ENCODE peak calls at places on chromosomes 3 and 15, in seven cellular contexts. N is fibroblast of lung; D is stomach; R is ovary; F is CD4-positive, alpha-beta memory T cell; L is AG09309; Y is uterus. V is an unnamed sample.

GRCh38 chr15:66292261-66293084 is 895 bp upstream of the DIS3L start:
- DNase-seq in N (no peak), D (no peak), R (no peak), F (no peak), L (no peak), Y (no peak), V (no peak)

GRCh38 chr3:141383555-141384129 is 15.3 kb downstream of the ZBTB38 start:
- DNase-seq in N (peak; percentile 59), D (no peak), R (no peak), F (no peak), L (no peak), Y (no peak), V (no peak)

GRCh38 chr3:113210608-113211369 is 568 bp upstream of the BOC start:
- DNase-seq in N (peak; percentile 37), D (no peak), R (peak; percentile 69), F (no peak), L (no peak), Y (peak; percentile 57), V (no peak)

GRCh38 chr15:71743861-71744382 is 66.4 kb upstream of the NR2E3 start:
- DNase-seq in N (peak; percentile 28), D (peak; percentile 73), R (peak; percentile 68), F (peak; percentile 40), L (no peak), Y (peak; percentile 48), V (no peak)

GRCh38 chr3:124078978-124079911 is 87.3 kb upstream of the ROPN1 start:
- DNase-seq in N (peak; percentile 22), D (no peak), R (peak; percentile 22), F (no peak), L (no peak), Y (no peak), V (no peak)

GRCh38 chr3:186361612-186362408 is at the start of gene DGKG:
- DNase-seq in N (no peak), D (peak; percentile 58), R (peak; percentile 28), F (no peak), L (no peak), Y (peak; percentile 34), V (no peak)

GRCh38 chr3:127015282-127016042 is 32.5 kb downstream of the PLXNA1 start:
- DNase-seq in N (peak; percentile 9), D (no peak), R (no peak), F (no peak), L (no peak), Y (no peak), V (peak; percentile 50)

GRCh38 chr15:77032052-77032646 is 37.2 kb downstream of the PSTPIP1 start:
- DNase-seq in N (no peak), D (peak; percentile 24), R (peak; percentile 12), F (no peak), L (no peak), Y (peak; percentile 13), V (no peak)

GRCh38 chr15:40265355-40265754 is 17.5 kb downstream of the ANKRD63 start:
- DNase-seq in N (no peak), D (no peak), R (no peak), F (no peak), L (no peak), Y (no peak), V (no peak)

GRCh38 chr15:77541421-77542181 is 91.1 kb downstream of the LINGO1 start:
- DNase-seq in N (peak; percentile 32), D (peak; percentile 42), R (peak; percentile 45), F (no peak), L (no peak), Y (no peak), V (no peak)

GRCh38 chr15:67006089-67007065 is 59.0 kb upstream of the SMAD3 start:
- DNase-seq in N (no peak), D (no peak), R (no peak), F (no peak), L (no peak), Y (no peak), V (no peak)

GRCh38 chr15:101358895-101359294 is 63.8 kb upstream of the SNRPA1 start:
- DNase-seq in N (peak; percentile 2), D (no peak), R (no peak), F (no peak), L (no peak), Y (no peak), V (no peak)

GRCh38 chr3:120438971-120439370 is 11.8 kb downstream of the FSTL1 start:
- DNase-seq in N (peak; percentile 92), D (no peak), R (peak; percentile 55), F (no peak), L (no peak), Y (no peak), V (no peak)

GRCh38 chr3:194715022-194715800 is 29.5 kb downstream of the FAM43A start:
- DNase-seq in N (no peak), D (no peak), R (no peak), F (no peak), L (no peak), Y (no peak), V (no peak)

GRCh38 chr3:51799879-51800757 is 21.1 kb upstream of the IQCF6 start:
- DNase-seq in N (peak; percentile 72), D (no peak), R (no peak), F (peak; percentile 44), L (peak; percentile 57), Y (no peak), V (no peak)

GRCh38 chr3:100001514-100002270 is 112.6 kb downstream of the FILIP1L start:
- DNase-seq in N (no peak), D (no peak), R (no peak), F (no peak), L (no peak), Y (no peak), V (no peak)

GRCh38 chr15:68990755-68991500 is 23.6 kb upstream of the NOX5 start:
- DNase-seq in N (no peak), D (no peak), R (no peak), F (no peak), L (no peak), Y (no peak), V (no peak)

GRCh38 chr15:90402230-90402629 is 14.2 kb downstream of the IQGAP1 start:
- DNase-seq in N (peak; percentile 91), D (no peak), R (peak; percentile 44), F (no peak), L (peak; percentile 74), Y (peak; percentile 47), V (no peak)

GRCh38 chr15:90400759-90401314 is 12.8 kb downstream of the IQGAP1 start:
- DNase-seq in N (peak; percentile 98), D (peak; percentile 68), R (peak; percentile 78), F (peak; percentile 88), L (peak; percentile 85), Y (peak; percentile 69), V (peak; percentile 73)

GRCh38 chr15:90402806-90403205 is 14.8 kb downstream of the IQGAP1 start:
- DNase-seq in N (peak; percentile 12), D (no peak), R (no peak), F (no peak), L (no peak), Y (no peak), V (no peak)

GRCh38 chr15:90401499-90401898 is 13.5 kb downstream of the IQGAP1 start:
- DNase-seq in N (no peak), D (no peak), R (no peak), F (no peak), L (no peak), Y (no peak), V (no peak)

GRCh38 chr15:90400005-90400758 is 12.1 kb downstream of the IQGAP1 start:
- DNase-seq in N (peak; percentile 20), D (no peak), R (no peak), F (no peak), L (no peak), Y (no peak), V (no peak)
- H3K4me3 ChIP-seq in N (peak overlapping the region; percentile 24), D (no peak overlapping the region), R (no peak overlapping the region), F (no peak overlapping the region), L (no peak overlapping the region), Y (peak overlapping the region; percentile 19), V (peak overlapping the region; percentile 36)

DNA sequence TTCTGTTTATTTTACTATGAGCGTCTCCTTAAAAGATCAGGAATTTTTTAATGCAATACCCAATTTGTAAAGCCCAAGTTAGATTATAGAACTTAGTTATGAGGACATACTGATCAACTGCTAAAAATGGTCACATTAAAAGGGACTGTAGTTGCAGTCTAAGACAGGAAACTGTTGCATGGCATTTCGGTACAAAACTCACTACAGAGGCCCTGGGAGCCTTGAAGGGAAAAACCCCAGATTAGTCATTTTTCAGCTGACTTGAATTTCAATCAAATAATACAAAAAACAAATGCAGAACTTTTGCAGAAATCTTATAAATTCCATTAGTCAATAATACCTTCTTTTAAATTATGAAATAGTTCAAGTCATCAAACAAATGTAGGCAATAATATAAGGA is 6.9 kb upstream of the PTX3 start:
- DNase-seq in N (no peak), D (no peak), R (no peak), F (no peak), L (no peak), Y (no peak), V (no peak)
- H3K4me3 ChIP-seq in N (no peak overlapping the region), D (no peak overlapping the region), R (no peak overlapping the region), F (no peak overlapping the region), L (no peak overlapping the region), Y (no peak overlapping the region), V (no peak overlapping the region)

GRCh38 chr3:136929984-136930671 is 27.7 kb upstream of the IL20RB start:
- DNase-seq in N (peak; percentile 23), D (no peak), R (peak; percentile 70), F (no peak), L (no peak), Y (peak; percentile 49), V (no peak)

GRCh38 chr3:136932518-136932917 is 25.3 kb upstream of the IL20RB start:
- DNase-seq in N (no peak), D (no peak), R (no peak), F (no peak), L (no peak), Y (no peak), V (no peak)

GRCh38 chr3:136928240-136928639 is 29.5 kb upstream of the IL20RB start:
- DNase-seq in N (no peak), D (no peak), R (no peak), F (no peak), L (no peak), Y (no peak), V (no peak)

GRCh38 chr3:136932978-136933812 is 24.6 kb upstream of the IL20RB start:
- DNase-seq in N (no peak), D (no peak), R (no peak), F (no peak), L (no peak), Y (no peak), V (no peak)

DNA sequence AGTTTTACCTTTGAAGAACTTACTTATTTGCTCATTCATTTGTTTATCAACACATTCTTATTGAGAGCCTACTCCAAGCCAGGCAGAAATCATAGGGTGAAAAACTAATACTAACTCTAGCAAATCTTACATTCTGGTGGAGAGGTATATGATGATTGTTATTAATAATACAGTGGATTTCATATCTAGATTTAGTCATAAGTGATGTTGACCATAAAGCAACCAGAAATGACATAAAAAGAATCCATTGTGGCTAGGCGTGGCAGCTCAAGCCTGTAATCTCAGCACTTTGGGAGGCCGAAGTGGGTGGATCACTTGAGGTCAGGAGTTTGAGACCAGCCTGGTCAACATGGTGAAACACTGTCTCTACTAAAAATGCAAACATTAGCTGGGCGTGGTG is 26.2 kb upstream of the IL20RB start:
- DNase-seq in N (no peak), D (no peak), R (no peak), F (no peak), L (no peak), Y (no peak), V (no peak)
- H3K4me3 ChIP-seq in N (peak overlapping the region; percentile 25), D (no peak overlapping the region), R (no peak overlapping the region), F (no peak overlapping the region), L (no peak overlapping the region), Y (no peak overlapping the region), V (no peak overlapping the region)

DNA sequence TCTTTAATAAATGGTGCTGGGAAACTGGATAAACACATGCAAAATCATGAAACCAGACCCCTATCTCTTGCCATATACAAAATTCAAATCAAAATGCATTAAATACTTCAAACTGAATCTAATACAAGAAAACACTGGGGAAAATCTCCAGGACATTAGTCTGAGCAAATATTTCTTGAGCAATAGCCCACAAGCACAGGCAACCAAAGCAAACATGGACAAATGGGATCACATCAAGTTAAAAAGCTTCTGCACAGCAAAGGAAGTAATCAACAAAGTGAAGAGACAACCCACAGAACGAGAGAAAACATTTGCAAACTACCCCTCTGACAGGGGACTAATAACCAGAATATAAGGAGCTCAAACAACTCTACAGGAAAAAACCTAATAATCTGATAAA is 6.3 kb downstream of the ANKRD28 start:
- DNase-seq in N (no peak), D (no peak), R (no peak), F (no peak), L (no peak), Y (no peak), V (no peak)
- H3K4me3 ChIP-seq in N (peak overlapping the region; percentile 26), D (no peak overlapping the region), R (no peak overlapping the region), F (no peak overlapping the region), L (no peak overlapping the region), Y (no peak overlapping the region), V (no peak overlapping the region)